ENCODE peak calls at places on chromosomes 2 and 18, in eight cellular contexts. One of them, this sample, is unnamed.

GRCh38 chr2:237075749-237076599 is 9.7 kb upstream of the COPS8 start:
- DNase-seq in HCT116: no peak
- DNase-seq in SK-N-SH: no peak
- DNase-seq in H1: no peak
- DNase-seq in HepG2: peak
- DNase-seq in GM12878: no peak
- DNase-seq in K562: no peak
- DNase-seq in endothelial cell of umbilical vein: no peak
- DNase-seq in this sample: no peak

GRCh38 chr2:69946351-69947077 is 14.9 kb downstream of the ASPRV1 start:
- DNase-seq in HCT116: peak
- DNase-seq in SK-N-SH: no peak
- DNase-seq in H1: no peak
- DNase-seq in HepG2: peak
- DNase-seq in GM12878: peak
- DNase-seq in K562: no peak
- DNase-seq in endothelial cell of umbilical vein: peak
- DNase-seq in this sample: no peak

GRCh38 chr2:6780765-6781274 is 84.9 kb downstream of the CMPK2 start:
- DNase-seq in HCT116: no peak
- DNase-seq in SK-N-SH: peak
- DNase-seq in H1: no peak
- DNase-seq in HepG2: no peak
- DNase-seq in GM12878: peak
- DNase-seq in K562: no peak
- DNase-seq in endothelial cell of umbilical vein: peak
- DNase-seq in this sample: peak

GRCh38 chr2:149488719-149489440 is 98.7 kb downstream of the MMADHC start:
- DNase-seq in HCT116: no peak
- DNase-seq in SK-N-SH: no peak
- DNase-seq in H1: no peak
- DNase-seq in HepG2: no peak
- DNase-seq in GM12878: no peak
- DNase-seq in K562: no peak
- DNase-seq in endothelial cell of umbilical vein: no peak
- DNase-seq in this sample: no peak

GRCh38 chr2:109290887-109291675 is 162.1 kb downstream of the SH3RF3 start:
- DNase-seq in HCT116: no peak
- DNase-seq in SK-N-SH: no peak
- DNase-seq in H1: no peak
- DNase-seq in HepG2: no peak
- DNase-seq in GM12878: no peak
- DNase-seq in K562: no peak
- DNase-seq in endothelial cell of umbilical vein: peak
- DNase-seq in this sample: no peak

GRCh38 chr2:3602553-3603339 is 7.8 kb downstream of the COLEC11 start:
- DNase-seq in HCT116: no peak
- DNase-seq in SK-N-SH: no peak
- DNase-seq in H1: no peak
- DNase-seq in HepG2: no peak
- DNase-seq in GM12878: no peak
- DNase-seq in K562: no peak
- DNase-seq in endothelial cell of umbilical vein: no peak
- DNase-seq in this sample: no peak

GRCh38 chr2:168780671-168781071 is 21.8 kb upstream of the NOSTRIN start:
- DNase-seq in HCT116: no peak
- DNase-seq in SK-N-SH: no peak
- DNase-seq in H1: no peak
- DNase-seq in HepG2: peak
- DNase-seq in GM12878: no peak
- DNase-seq in K562: no peak
- DNase-seq in endothelial cell of umbilical vein: peak
- DNase-seq in this sample: no peak

GRCh38 chr2:238420442-238420841 is 6.3 kb upstream of the ASB1 start:
- DNase-seq in HCT116: no peak
- DNase-seq in SK-N-SH: no peak
- DNase-seq in H1: no peak
- DNase-seq in HepG2: no peak
- DNase-seq in GM12878: no peak
- DNase-seq in K562: no peak
- DNase-seq in endothelial cell of umbilical vein: no peak
- DNase-seq in this sample: no peak

GRCh38 chr2:35468271-35468670 is 887.3 kb upstream of the CRIM1 start:
- DNase-seq in HCT116: no peak
- DNase-seq in SK-N-SH: no peak
- DNase-seq in H1: no peak
- DNase-seq in HepG2: no peak
- DNase-seq in GM12878: no peak
- DNase-seq in K562: no peak
- DNase-seq in endothelial cell of umbilical vein: no peak
- DNase-seq in this sample: no peak

GRCh38 chr2:132642415-132642814 is 27.6 kb downstream of the LYPD1 start:
- DNase-seq in HCT116: no peak
- DNase-seq in SK-N-SH: no peak
- DNase-seq in H1: no peak
- DNase-seq in HepG2: peak
- DNase-seq in GM12878: no peak
- DNase-seq in K562: no peak
- DNase-seq in endothelial cell of umbilical vein: no peak
- DNase-seq in this sample: no peak

GRCh38 chr2:147006724-147007123 is 838.1 kb upstream of the ACVR2A start:
- DNase-seq in HCT116: no peak
- DNase-seq in SK-N-SH: no peak
- DNase-seq in H1: no peak
- DNase-seq in HepG2: no peak
- DNase-seq in GM12878: no peak
- DNase-seq in K562: no peak
- DNase-seq in endothelial cell of umbilical vein: no peak
- DNase-seq in this sample: no peak

GRCh38 chr2:138237657-138238384 is 263.7 kb upstream of the SPOPL start:
- DNase-seq in HCT116: no peak
- DNase-seq in SK-N-SH: no peak
- DNase-seq in H1: no peak
- DNase-seq in HepG2: no peak
- DNase-seq in GM12878: no peak
- DNase-seq in K562: no peak
- DNase-seq in endothelial cell of umbilical vein: peak
- DNase-seq in this sample: no peak

GRCh38 chr18:36534154-36534688 is 236.7 kb downstream of the FHOD3 start:
- DNase-seq in HCT116: no peak
- DNase-seq in SK-N-SH: no peak
- DNase-seq in H1: no peak
- DNase-seq in HepG2: no peak
- DNase-seq in GM12878: no peak
- DNase-seq in K562: no peak
- DNase-seq in endothelial cell of umbilical vein: no peak
- DNase-seq in this sample: no peak

GRCh38 chr2:231132126-231132525 is 7.3 kb upstream of the HTR2B start:
- DNase-seq in HCT116: no peak
- DNase-seq in SK-N-SH: no peak
- DNase-seq in H1: no peak
- DNase-seq in HepG2: no peak
- DNase-seq in GM12878: no peak
- DNase-seq in K562: no peak
- DNase-seq in endothelial cell of umbilical vein: peak
- DNase-seq in this sample: no peak

GRCh38 chr2:119250891-119251290 is 27.3 kb downstream of the STEAP3 start:
- DNase-seq in HCT116: no peak
- DNase-seq in SK-N-SH: no peak
- DNase-seq in H1: no peak
- DNase-seq in HepG2: no peak
- DNase-seq in GM12878: no peak
- DNase-seq in K562: no peak
- DNase-seq in endothelial cell of umbilical vein: no peak
- DNase-seq in this sample: no peak

GRCh38 chr18:35407871-35408481 is 30.8 kb upstream of the ZNF396 start:
- DNase-seq in HCT116: peak
- DNase-seq in SK-N-SH: peak
- DNase-seq in H1: no peak
- DNase-seq in HepG2: peak
- DNase-seq in GM12878: no peak
- DNase-seq in K562: peak
- DNase-seq in endothelial cell of umbilical vein: peak
- DNase-seq in this sample: peak

GRCh38 chr2:25388491-25388890 is 46.8 kb upstream of the DNMT3A start:
- DNase-seq in HCT116: no peak
- DNase-seq in SK-N-SH: no peak
- DNase-seq in H1: no peak
- DNase-seq in HepG2: no peak
- DNase-seq in GM12878: no peak
- DNase-seq in K562: no peak
- DNase-seq in endothelial cell of umbilical vein: no peak
- DNase-seq in this sample: no peak

GRCh38 chr18:53950545-53950944 is 273.9 kb downstream of the MBD2 start:
- DNase-seq in HCT116: no peak
- DNase-seq in SK-N-SH: no peak
- DNase-seq in H1: no peak
- DNase-seq in HepG2: no peak
- DNase-seq in GM12878: no peak
- DNase-seq in K562: no peak
- DNase-seq in endothelial cell of umbilical vein: no peak
- DNase-seq in this sample: no peak

DNA sequence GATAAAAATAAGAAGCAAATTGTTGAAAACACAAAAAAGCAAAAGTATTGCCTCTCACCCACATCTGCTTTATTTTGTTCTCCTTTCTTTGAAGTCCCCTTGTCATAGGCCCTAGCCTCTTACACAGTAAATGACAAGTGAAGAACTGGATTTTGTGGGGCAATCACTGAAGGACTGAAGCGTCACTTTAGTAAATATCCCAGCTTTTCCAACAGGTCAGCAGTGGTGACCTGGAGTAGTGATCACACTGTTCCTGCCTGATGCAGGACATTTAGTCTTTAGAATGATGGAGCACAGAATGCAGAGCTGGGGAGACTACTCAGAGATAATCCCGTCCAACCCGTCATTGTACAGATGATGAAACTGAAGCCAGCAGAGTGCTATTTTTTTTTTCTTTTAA is 28.1 kb upstream of the TDRD15 start:
- DNase-seq in HCT116: no peak
- DNase-seq in SK-N-SH: no peak
- DNase-seq in H1: no peak
- DNase-seq in HepG2: peak
- DNase-seq in GM12878: no peak
- DNase-seq in K562: no peak
- DNase-seq in endothelial cell of umbilical vein: no peak
- DNase-seq in this sample: no peak
- H3K9ac ChIP-seq in HCT116: no peak
- H3K9ac ChIP-seq in SK-N-SH: no peak
- H3K9ac ChIP-seq in H1: no peak
- H3K9ac ChIP-seq in HepG2: no peak
- H3K9ac ChIP-seq in GM12878: no peak
- H3K9ac ChIP-seq in K562: no peak
- H3K9ac ChIP-seq in endothelial cell of umbilical vein: no peak
- H3K9ac ChIP-seq in this sample: no peak

GRCh38 chr18:3794537-3795348 is 344.8 kb downstream of the TGIF1 start:
- DNase-seq in HCT116: no peak
- DNase-seq in SK-N-SH: no peak
- DNase-seq in H1: no peak
- DNase-seq in HepG2: no peak
- DNase-seq in GM12878: no peak
- DNase-seq in K562: no peak
- DNase-seq in endothelial cell of umbilical vein: peak
- DNase-seq in this sample: peak

GRCh38 chr18:3790702-3791101 is 340.7 kb downstream of the TGIF1 start:
- DNase-seq in HCT116: no peak
- DNase-seq in SK-N-SH: no peak
- DNase-seq in H1: no peak
- DNase-seq in HepG2: no peak
- DNase-seq in GM12878: peak
- DNase-seq in K562: no peak
- DNase-seq in endothelial cell of umbilical vein: peak
- DNase-seq in this sample: no peak

GRCh38 chr18:3791258-3791657 is 341.3 kb downstream of the TGIF1 start:
- DNase-seq in HCT116: no peak
- DNase-seq in SK-N-SH: no peak
- DNase-seq in H1: no peak
- DNase-seq in HepG2: no peak
- DNase-seq in GM12878: no peak
- DNase-seq in K562: no peak
- DNase-seq in endothelial cell of umbilical vein: peak
- DNase-seq in this sample: no peak

GRCh38 chr18:3792711-3793110 is 342.7 kb downstream of the TGIF1 start:
- DNase-seq in HCT116: no peak
- DNase-seq in SK-N-SH: no peak
- DNase-seq in H1: no peak
- DNase-seq in HepG2: no peak
- DNase-seq in GM12878: no peak
- DNase-seq in K562: no peak
- DNase-seq in endothelial cell of umbilical vein: no peak
- DNase-seq in this sample: no peak

GRCh38 chr18:3793545-3793944 is 343.6 kb downstream of the TGIF1 start:
- DNase-seq in HCT116: no peak
- DNase-seq in SK-N-SH: no peak
- DNase-seq in H1: no peak
- DNase-seq in HepG2: no peak
- DNase-seq in GM12878: no peak
- DNase-seq in K562: no peak
- DNase-seq in endothelial cell of umbilical vein: peak
- DNase-seq in this sample: no peak
- H3K27ac ChIP-seq in HCT116: no peak
- H3K27ac ChIP-seq in SK-N-SH: no peak
- H3K27ac ChIP-seq in H1: no peak
- H3K27ac ChIP-seq in HepG2: no peak
- H3K27ac ChIP-seq in GM12878: no peak
- H3K27ac ChIP-seq in K562: no peak
- H3K27ac ChIP-seq in endothelial cell of umbilical vein: peak
- H3K27ac ChIP-seq in this sample: no peak

GRCh38 chr2:178109813-178110212 is 2.4 kb upstream of the RBM45 start:
- DNase-seq in HCT116: peak
- DNase-seq in SK-N-SH: peak
- DNase-seq in H1: no peak
- DNase-seq in HepG2: peak
- DNase-seq in GM12878: no peak
- DNase-seq in K562: peak
- DNase-seq in endothelial cell of umbilical vein: peak
- DNase-seq in this sample: peak
- TF ChIP-seq POLR2AphosphoS5 in HCT116: no peak
- TF ChIP-seq POLR2AphosphoS5 in SK-N-SH: no peak
- TF ChIP-seq POLR2AphosphoS5 in H1: no peak
- TF ChIP-seq POLR2AphosphoS5 in HepG2: no peak
- TF ChIP-seq POLR2AphosphoS5 in GM12878: no peak
- TF ChIP-seq POLR2AphosphoS5 in K562: no peak
- TF ChIP-seq POLR2AphosphoS5 in endothelial cell of umbilical vein: no peak
- TF ChIP-seq POLR2AphosphoS5 in this sample: no peak

GRCh38 chr18:9973461-9973860 is 59.6 kb downstream of the VAPA start:
- DNase-seq in HCT116: no peak
- DNase-seq in SK-N-SH: no peak
- DNase-seq in H1: no peak
- DNase-seq in HepG2: no peak
- DNase-seq in GM12878: no peak
- DNase-seq in K562: no peak
- DNase-seq in endothelial cell of umbilical vein: no peak
- DNase-seq in this sample: no peak
- H3K9ac ChIP-seq in HCT116: no peak
- H3K9ac ChIP-seq in SK-N-SH: no peak
- H3K9ac ChIP-seq in H1: no peak
- H3K9ac ChIP-seq in HepG2: no peak
- H3K9ac ChIP-seq in GM12878: no peak
- H3K9ac ChIP-seq in K562: no peak
- H3K9ac ChIP-seq in endothelial cell of umbilical vein: no peak
- H3K9ac ChIP-seq in this sample: no peak

This sample was measured in SK-N-MC.